ENCODE peak calls at places on chromosomes 3 and 15, in seven cellular contexts. T is MM.1S, X is fibroblast of lung, L is mesendoderm, Q is neuronal stem cell, O is tibial artery, W is lower lobe of right lung. E is an unnamed sample. For H3K27me3, the result is how much of the 10 kb centered on the place peaks cover.

GRCh38 chr3:15345608-15346137 is 13.3 kb upstream of the SH3BP5 start:
- DNase-seq in T (no peak), X (no peak), L (no peak), Q (no peak), O (no peak), W (no peak), E (no peak)

GRCh38 chr3:51384145-51384729 is 854 bp upstream of the MANF start:
- DNase-seq in T (no peak), X (peak), L (peak), Q (no peak), O (peak), W (no peak), E (no peak)

GRCh38 chr15:71146597-71146996 is 31.3 kb downstream of the THSD4 start:
- DNase-seq in T (no peak), X (no peak), L (no peak), Q (no peak), O (no peak), W (no peak), E (no peak)

GRCh38 chr3:61847784-61848462 is 286.6 kb downstream of the PTPRG start:
- DNase-seq in T (no peak), X (peak), L (peak), Q (no peak), O (peak), W (peak), E (peak)

GRCh38 chr15:100863406-100864198 is 16.0 kb upstream of the ALDH1A3 start:
- DNase-seq in T (peak), X (peak), L (no peak), Q (no peak), O (no peak), W (no peak), E (no peak)

GRCh38 chr3:3200632-3201212 is 21.2 kb upstream of the CRBN start:
- DNase-seq in T (peak), X (peak), L (peak), Q (peak), O (peak), W (no peak), E (peak)

GRCh38 chr15:29043731-29044485 is 158.1 kb downstream of the APBA2 start:
- DNase-seq in T (no peak), X (peak), L (no peak), Q (no peak), O (no peak), W (no peak), E (no peak)

GRCh38 chr15:101242160-101242998 is 9.5 kb downstream of the CHSY1 start:
- DNase-seq in T (peak), X (peak), L (no peak), Q (no peak), O (no peak), W (no peak), E (no peak)

GRCh38 chr3:101940521-101940992 is 91.2 kb downstream of the NFKBIZ start:
- DNase-seq in T (no peak), X (peak), L (peak), Q (peak), O (peak), W (peak), E (peak)

GRCh38 chr15:31216210-31216911 is 110.3 kb upstream of the KLF13 start:
- DNase-seq in T (peak), X (peak), L (peak), Q (peak), O (peak), W (peak), E (peak)

GRCh38 chr3:108305484-108306172 is 9.3 kb downstream of the HHLA2 start:
- DNase-seq in T (no peak), X (no peak), L (no peak), Q (no peak), O (no peak), W (peak), E (no peak)

GRCh38 chr15:31802761-31803160 is 227.6 kb upstream of the CHRNA7 start:
- DNase-seq in T (no peak), X (no peak), L (no peak), Q (no peak), O (no peak), W (no peak), E (no peak)

GRCh38 chr3:115279939-115280338 is 132.9 kb upstream of the ZBTB20 start:
- DNase-seq in T (no peak), X (peak), L (no peak), Q (no peak), O (no peak), W (no peak), E (no peak)

GRCh38 chr3:46228259-46229222 is 13.7 kb upstream of the CCR3 start:
- DNase-seq in T (no peak), X (peak), L (no peak), Q (no peak), O (peak), W (no peak), E (no peak)

GRCh38 chr15:62877276-62877857 is 165.2 kb upstream of the TPM1 start:
- DNase-seq in T (no peak), X (no peak), L (no peak), Q (no peak), O (no peak), W (no peak), E (no peak)

GRCh38 chr15:90934949-90935751 is at the start of gene UNC45A:
- DNase-seq in T (peak), X (peak), L (peak), Q (peak), O (peak), W (peak), E (peak)

GRCh38 chr3:10505050-10505790 is at the start of gene ATP2B2:
- DNase-seq in T (no peak), X (peak), L (peak), Q (peak), O (no peak), W (no peak), E (peak)

GRCh38 chr15:91784973-91785709 is 68.4 kb upstream of the SLCO3A1 start:
- DNase-seq in T (no peak), X (no peak), L (no peak), Q (no peak), O (no peak), W (no peak), E (no peak)

GRCh38 chr3:69178838-69179739 is 56.7 kb upstream of the LMOD3 start:
- DNase-seq in T (peak), X (peak), L (peak), Q (no peak), O (no peak), W (no peak), E (no peak)

GRCh38 chr3:190258634-190259033 is 63.6 kb downstream of the CLDN1 start:
- DNase-seq in T (no peak), X (peak), L (peak), Q (peak), O (no peak), W (no peak), E (no peak)

GRCh38 chr3:100635273-100635701 is 25.9 kb downstream of the ADGRG7 start:
- DNase-seq in T (no peak), X (no peak), L (no peak), Q (no peak), O (no peak), W (no peak), E (no peak)

GRCh38 chr3:27752926-27753325 is 30.8 kb upstream of the EOMES start:
- DNase-seq in T (peak), X (no peak), L (no peak), Q (no peak), O (no peak), W (no peak), E (no peak)

GRCh38 chr3:77191640-77192039 is 151.7 kb downstream of the ROBO2 start:
- DNase-seq in T (no peak), X (no peak), L (peak), Q (no peak), O (no peak), W (no peak), E (no peak)

GRCh38 chr3:66463054-66463631 is 37.7 kb downstream of the LRIG1 start:
- DNase-seq in T (no peak), X (peak), L (no peak), Q (no peak), O (no peak), W (no peak), E (no peak)

GRCh38 chr15:63052961-63053698 is 10.6 kb downstream of the TPM1 start:
- DNase-seq in T (no peak), X (peak), L (peak), Q (no peak), O (peak), W (no peak), E (no peak)

GRCh38 chr15:62545392-62546227 is 380.5 kb upstream of the C2CD4B start:
- DNase-seq in T (no peak), X (peak), L (no peak), Q (no peak), O (peak), W (no peak), E (no peak)

GRCh38 chr3:57983734-57984518 is 24.3 kb upstream of the FLNB start:
- DNase-seq in T (peak), X (peak), L (peak), Q (no peak), O (peak), W (peak), E (no peak)

GRCh38 chr3:105907790-105908189 is 39.0 kb upstream of the CBLB start:
- DNase-seq in T (peak), X (no peak), L (no peak), Q (no peak), O (no peak), W (no peak), E (no peak)

GRCh38 chr3:11244131-11244677 is 28.0 kb upstream of the ATG7 start:
- DNase-seq in T (no peak), X (peak), L (peak), Q (no peak), O (no peak), W (no peak), E (no peak)

GRCh38 chr3:10004960-10005564 is 18.4 kb upstream of the EMC3 start:
- DNase-seq in T (no peak), X (no peak), L (no peak), Q (no peak), O (no peak), W (no peak), E (no peak)

GRCh38 chr15:51192560-51193280 is 98.0 kb upstream of the TNFAIP8L3 start:
- DNase-seq in T (peak), X (peak), L (peak), Q (peak), O (peak), W (peak), E (peak)

GRCh38 chr15:31297880-31298456 is 28.7 kb upstream of the KLF13 start:
- DNase-seq in T (no peak), X (no peak), L (no peak), Q (no peak), O (no peak), W (no peak), E (no peak)

GRCh38 chr3:60161334-60161733 is 1089.9 kb downstream of the FHIT start:
- DNase-seq in T (no peak), X (no peak), L (no peak), Q (no peak), O (no peak), W (no peak), E (no peak)

GRCh38 chr3:29822051-29822450 is 541.2 kb downstream of the RBMS3 start:
- DNase-seq in T (peak), X (peak), L (no peak), Q (no peak), O (no peak), W (no peak), E (no peak)

GRCh38 chr15:77727635-77728311 is 95.1 kb upstream of the LINGO1 start:
- DNase-seq in T (no peak), X (no peak), L (no peak), Q (no peak), O (no peak), W (no peak), E (no peak)
- H3K27me3 ChIP-seq in T (under half), X (under half), L (under half), Q (under half), O (half or more), W (under half), E (under half)

DNA sequence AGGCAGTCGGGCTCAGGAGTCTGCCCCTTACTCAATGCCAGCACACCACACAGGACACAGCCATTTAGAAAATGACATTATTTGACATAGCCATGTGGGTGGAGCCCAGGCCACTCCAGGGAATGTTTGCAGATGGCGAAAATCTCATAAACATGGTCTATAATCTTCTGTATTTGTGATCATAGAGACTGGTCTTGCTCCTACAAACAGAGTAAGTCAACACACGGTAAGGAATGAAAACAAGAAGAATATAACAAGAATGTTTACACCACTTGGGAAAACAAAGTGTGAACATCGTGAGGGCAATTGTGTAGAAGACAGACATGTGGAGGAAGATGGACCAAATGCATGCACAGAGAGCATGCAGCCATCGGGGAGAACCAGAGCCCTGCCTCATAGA is 68.2 kb downstream of the SEMA5B start:
- DNase-seq in T (no peak), X (no peak), L (no peak), Q (no peak), O (no peak), W (no peak), E (no peak)
- H3K27me3 ChIP-seq in T (under half), X (under half), L (under half), Q (under half), O (under half), W (under half), E (under half)

GRCh38 chr3:186267758-186268157 is 94.3 kb downstream of the DGKG start:
- DNase-seq in T (no peak), X (no peak), L (no peak), Q (no peak), O (no peak), W (no peak), E (no peak)
- H3K27me3 ChIP-seq in T (under half), X (under half), L (under half), Q (under half), O (under half), W (under half), E (under half)

GRCh38 chr15:94097567-94097966 is 133.8 kb upstream of the MCTP2 start:
- DNase-seq in T (no peak), X (peak), L (no peak), Q (no peak), O (no peak), W (no peak), E (no peak)

GRCh38 chr15:94100814-94101213 is 130.5 kb upstream of the MCTP2 start:
- DNase-seq in T (no peak), X (no peak), L (no peak), Q (no peak), O (no peak), W (no peak), E (no peak)

GRCh38 chr15:94094310-94094709 is 137.1 kb upstream of the MCTP2 start:
- DNase-seq in T (no peak), X (no peak), L (no peak), Q (no peak), O (no peak), W (no peak), E (no peak)

GRCh38 chr15:94098877-94099606 is 132.3 kb upstream of the MCTP2 start:
- DNase-seq in T (no peak), X (peak), L (no peak), Q (no peak), O (no peak), W (no peak), E (no peak)
- H3K27me3 ChIP-seq in T (under half), X (under half), L (under half), Q (under half), O (under half), W (under half), E (under half)

GRCh38 chr3:128945041-128945877 is 48.6 kb downstream of the CFAP92 start:
- DNase-seq in T (no peak), X (no peak), L (no peak), Q (no peak), O (no peak), W (no peak), E (no peak)
- H3K27me3 ChIP-seq in T (under half), X (under half), L (under half), Q (under half), O (under half), W (under half), E (under half)

DNA sequence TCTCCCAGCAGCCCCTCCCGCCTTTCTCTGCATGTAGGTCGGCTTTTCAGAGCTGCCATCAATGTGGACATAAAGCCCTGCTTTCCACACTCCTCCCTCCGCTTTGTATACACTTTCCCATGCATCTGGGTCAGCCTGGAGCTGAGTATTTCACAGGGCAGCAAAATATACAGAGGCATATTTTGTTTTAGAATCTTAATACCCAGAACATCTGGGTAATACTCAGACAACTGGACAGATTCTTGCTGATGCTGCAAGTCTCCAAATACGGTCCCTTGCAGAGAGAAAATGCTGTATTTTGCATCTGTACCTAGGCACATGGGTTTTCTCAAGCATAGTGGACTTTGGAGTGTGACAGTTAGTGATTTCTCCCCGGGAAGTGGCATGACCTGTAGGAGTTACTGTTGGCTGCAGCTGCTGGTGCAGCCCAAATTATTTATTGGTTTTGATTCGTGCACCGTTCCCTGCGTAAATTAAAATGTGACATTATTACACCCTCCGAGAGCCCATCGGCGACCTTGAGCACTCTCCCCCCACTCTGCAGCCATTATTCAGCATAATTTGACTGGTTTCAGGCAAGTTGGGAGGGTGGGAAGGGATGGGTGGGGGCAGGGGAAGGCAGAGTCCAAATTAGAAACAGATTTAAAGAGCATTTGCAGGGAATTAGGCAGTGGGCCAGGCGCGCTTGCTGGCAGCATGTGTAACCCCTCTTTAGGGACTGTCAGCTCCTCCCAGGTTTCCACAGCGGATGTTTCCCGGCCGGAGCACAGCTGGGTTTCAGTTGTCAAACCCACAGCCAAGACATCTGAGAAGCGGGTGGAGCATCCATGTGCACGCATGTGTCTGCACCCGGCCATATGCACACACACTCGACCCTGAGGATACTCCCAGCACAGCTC is 100.8 kb downstream of the CPN2 start:
- DNase-seq in T (no peak), X (peak), L (no peak), Q (no peak), O (no peak), W (no peak), E (no peak)
- H3K27me3 ChIP-seq in T (under half), X (under half), L (under half), Q (under half), O (half or more), W (under half), E (under half)

GRCh38 chr3:117700573-117701360 is 991.2 kb downstream of the TUSC7 start:
- DNase-seq in T (no peak), X (peak), L (no peak), Q (no peak), O (no peak), W (no peak), E (no peak)

GRCh38 chr3:117708601-117709000 is 999.0 kb downstream of the TUSC7 start:
- DNase-seq in T (no peak), X (peak), L (no peak), Q (no peak), O (no peak), W (no peak), E (no peak)

GRCh38 chr3:117706037-117706436 is 996.5 kb downstream of the TUSC7 start:
- DNase-seq in T (no peak), X (peak), L (no peak), Q (no peak), O (no peak), W (no peak), E (no peak)

GRCh38 chr3:117709108-117709507 is 999.5 kb downstream of the TUSC7 start:
- DNase-seq in T (no peak), X (no peak), L (no peak), Q (no peak), O (no peak), W (no peak), E (no peak)

DNA sequence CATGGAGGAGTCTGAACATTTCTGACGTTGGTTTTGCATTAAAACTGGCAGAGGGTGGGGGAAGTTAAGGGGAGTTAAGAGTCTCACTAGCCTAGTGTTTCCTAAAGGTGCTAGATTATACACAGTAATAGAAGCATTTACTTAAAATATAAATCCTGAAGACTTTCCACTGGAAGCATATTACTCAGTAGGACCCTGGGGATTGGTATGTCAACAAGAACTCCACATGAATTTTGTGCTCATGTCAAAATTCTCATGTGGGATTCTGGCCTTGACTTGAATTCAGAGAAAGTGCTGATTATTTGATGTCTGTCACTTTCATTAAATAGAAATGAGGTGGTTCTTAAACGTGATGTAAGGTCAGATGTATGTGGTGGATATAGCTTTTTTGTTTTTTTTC is 997.2 kb downstream of the TUSC7 start:
- DNase-seq in T (no peak), X (no peak), L (no peak), Q (no peak), O (no peak), W (no peak), E (no peak)
- H3K27me3 ChIP-seq in T (under half), X (under half), L (under half), Q (under half), O (under half), W (under half), E (under half)

GRCh38 chr3:13865106-13865505 is 14.8 kb downstream of the WNT7A start:
- DNase-seq in T (no peak), X (no peak), L (no peak), Q (no peak), O (no peak), W (no peak), E (no peak)
- H3K27me3 ChIP-seq in T (half or more), X (under half), L (under half), Q (under half), O (half or more), W (under half), E (under half)